ENCODE peak calls at places on chromosomes 1 and 21, in eight cellular contexts. D is EH; M is LoVo; W is right cardiac atrium; G is HCT116; Z is GM04504; R is NCI-H1694 treated with DMSO at 0.1 percent for 48 hours; A is activated T-helper 1 cell treated with anti-CD3 and anti-CD28 coated beads, Interleukin-2, amount 50 U/mL, for 16 hours. E is an unnamed sample.
A peak's percentile ranks its signal among the peaks of the same experiment; 100 is the strongest.

GRCh38 chr1:66262233-66262632 is 271.7 kb upstream of the SGIP1 start:
- DNase-seq in Z (peak; percentile 96), A (no peak), D (peak; percentile 99), R (no peak), G (peak; percentile 87), W (no peak), M (peak; percentile 82), E (no peak)

GRCh38 chr1:31736675-31737074 is 27.5 kb downstream of the ADGRB2 start:
- DNase-seq in A (no peak), D (no peak), R (no peak), G (no peak), W (peak; percentile 52), Z (no peak), M (no peak), E (no peak)

GRCh38 chr21:41431788-41432548 is 5.9 kb downstream of the MX1 start:
- DNase-seq in Z (no peak), D (no peak), M (no peak), R (no peak), G (no peak), A (no peak), W (no peak), E (no peak)

GRCh38 chr1:69523032-69523431 is 44.7 kb upstream of the LRRC7 start:
- DNase-seq in M (peak; percentile 12), D (peak; percentile 88), A (no peak), W (no peak), G (no peak), Z (peak; percentile 88), R (no peak), E (no peak)

GRCh38 chr1:149936992-149937705 is 470 bp upstream of the MTMR11 start:
- DNase-seq in R (no peak), Z (no peak), G (peak; percentile 91), A (no peak), D (peak; percentile 53), M (peak; percentile 77), W (no peak), E (no peak)

GRCh38 chr21:42097860-42098259 is 26.7 kb downstream of the UMODL1 start:
- DNase-seq in W (no peak), M (peak; percentile 91), D (peak; percentile 99), G (peak; percentile 66), R (no peak), Z (peak; percentile 96), A (no peak), E (no peak)

GRCh38 chr1:229756666-229757065 is 130.6 kb downstream of the URB2 start:
- DNase-seq in D (peak; percentile 93), A (no peak), M (no peak), R (no peak), W (no peak), Z (peak; percentile 32), G (no peak), E (no peak)

GRCh38 chr1:30702823-30703222 is 20.6 kb downstream of the MATN1 start:
- DNase-seq in M (no peak), A (no peak), Z (no peak), R (no peak), D (no peak), G (no peak), W (no peak), E (no peak)

GRCh38 chr1:1796466-1796865 is 18.2 kb upstream of the NADK start:
- DNase-seq in A (no peak), D (no peak), Z (no peak), W (no peak), M (no peak), R (no peak), G (no peak), E (no peak)

GRCh38 chr1:10717296-10718082 is 79.0 kb downstream of the CASZ1 start:
- DNase-seq in G (no peak), D (no peak), Z (no peak), M (no peak), W (peak; percentile 76), R (no peak), A (no peak), E (peak; percentile 57)

GRCh38 chr1:164588388-164589341 is 29.7 kb downstream of the PBX1 start:
- DNase-seq in M (no peak), A (no peak), D (peak; percentile 80), Z (no peak), R (peak; percentile 79), W (peak; percentile 92), G (no peak), E (peak; percentile 85)

GRCh38 chr1:11847667-11848445 is at the start of gene NPPA:
- DNase-seq in Z (peak; percentile 10), W (peak; percentile 92), G (no peak), M (no peak), R (peak; percentile 91), A (no peak), D (peak; percentile 31), E (no peak)

GRCh38 chr1:41695118-41695517 is 210.6 kb upstream of the EDN2 start:
- DNase-seq in A (no peak), M (no peak), R (no peak), W (peak; percentile 85), D (peak; percentile 41), G (no peak), Z (no peak), E (peak; percentile 87)

GRCh38 chr1:17250601-17251000 is 1.7 kb downstream of the PADI3 start:
- DNase-seq in Z (no peak), R (no peak), W (no peak), G (no peak), M (peak; percentile 78), D (peak; percentile 43), A (no peak), E (no peak)

GRCh38 chr1:196034080-196034706 is 574.0 kb downstream of the KCNT2 start:
- DNase-seq in W (no peak), Z (no peak), G (no peak), M (no peak), A (no peak), D (peak; percentile 6), R (peak; percentile 17), E (no peak)

GRCh38 chr1:202279806-202280205 is 61.9 kb downstream of the UBE2T start:
- DNase-seq in W (no peak), R (no peak), A (no peak), Z (no peak), D (peak; percentile 69), M (no peak), G (no peak), E (no peak)

GRCh38 chr1:180251526-180252305 is 21.7 kb downstream of the LHX4 start:
- DNase-seq in W (no peak), Z (no peak), G (no peak), A (no peak), R (no peak), D (no peak), M (no peak), E (no peak)

E was measured in left ventricle myocardium superior.